ENCODE peak calls at places on chromosomes 13 and 19, in four cellular contexts. One of them, this sample, is unnamed.

GRCh38 chr19:30662211-30662861 is 290.2 kb downstream of the ZNF536 start:
- DNase-seq in A549: no peak
- DNase-seq in body of pancreas: peak; percentile 68
- DNase-seq in mammary epithelial cell: peak; percentile 41
- DNase-seq in this sample: peak; percentile 63

GRCh38 chr19:21084343-21084742 is 2.3 kb downstream of the ZNF714 start:
- DNase-seq in A549: no peak
- DNase-seq in body of pancreas: no peak
- DNase-seq in mammary epithelial cell: peak; percentile 65
- DNase-seq in this sample: peak; percentile 46

GRCh38 chr13:97018029-97018819 is 23.9 kb upstream of the OXGR1 start:
- DNase-seq in A549: peak; percentile 46
- DNase-seq in body of pancreas: peak; percentile 42
- DNase-seq in mammary epithelial cell: peak; percentile 39
- DNase-seq in this sample: peak; percentile 63

GRCh38 chr19:11284535-11284934 is 11.4 kb upstream of the TSPAN16 start:
- DNase-seq in A549: no peak
- DNase-seq in body of pancreas: no peak
- DNase-seq in mammary epithelial cell: no peak
- DNase-seq in this sample: no peak

GRCh38 chr19:56660381-56661105 is 11.0 kb downstream of the ZNF835 start:
- DNase-seq in A549: no peak
- DNase-seq in body of pancreas: peak; percentile 37
- DNase-seq in mammary epithelial cell: no peak
- DNase-seq in this sample: peak; percentile 47

GRCh38 chr13:20808874-20809273 is 35.1 kb upstream of the EEF1AKMT1 start:
- DNase-seq in A549: no peak
- DNase-seq in body of pancreas: no peak
- DNase-seq in mammary epithelial cell: no peak
- DNase-seq in this sample: no peak

GRCh38 chr19:57348136-57348535 is 2.9 kb upstream of the ZNF304 start:
- DNase-seq in A549: no peak
- DNase-seq in body of pancreas: no peak
- DNase-seq in mammary epithelial cell: peak; percentile 14
- DNase-seq in this sample: no peak

GRCh38 chr13:33918199-33918932 is 100.4 kb downstream of the RFC3 start:
- DNase-seq in A549: peak; percentile 26
- DNase-seq in body of pancreas: no peak
- DNase-seq in mammary epithelial cell: peak; percentile 80
- DNase-seq in this sample: peak; percentile 45

DNA sequence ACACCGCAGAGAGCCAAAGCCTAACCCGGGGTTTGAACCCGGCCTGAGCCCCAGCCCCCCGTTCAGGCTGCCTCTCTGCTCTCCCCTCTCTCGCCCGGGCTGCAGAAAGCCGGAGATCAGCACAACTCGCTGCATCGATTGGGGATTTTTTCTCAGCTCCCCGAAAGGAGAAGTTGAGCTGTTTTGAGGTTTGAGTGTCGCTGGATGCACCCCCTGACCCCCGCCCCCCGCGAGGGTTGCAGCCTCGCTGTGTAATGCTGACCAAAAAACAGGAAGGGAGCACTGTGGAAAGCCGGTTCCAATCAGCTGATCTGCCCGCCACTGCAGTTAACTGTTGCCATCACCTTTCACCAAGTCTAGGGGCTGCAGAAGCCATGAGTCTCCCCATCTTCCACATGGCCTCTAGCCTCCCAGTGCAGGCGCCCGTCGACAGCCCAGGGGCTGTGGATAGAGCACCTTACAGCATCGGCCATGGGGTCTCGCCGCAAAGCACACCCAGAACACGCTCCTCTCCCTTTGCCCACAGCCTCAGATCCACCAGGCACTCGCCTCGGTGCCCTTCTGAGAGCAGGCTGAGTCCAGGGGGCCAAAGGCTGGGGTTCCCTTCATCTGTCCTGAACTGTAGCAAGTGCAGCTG is 34.5 kb downstream of the MYO9B start:
- DNase-seq in A549: no peak
- DNase-seq in body of pancreas: peak; percentile 17
- DNase-seq in mammary epithelial cell: no peak
- DNase-seq in this sample: no peak
- H3K4me1 ChIP-seq in A549: peaks cover 24% of the 10 kb centered on the region
- H3K4me1 ChIP-seq in body of pancreas: peaks cover 12% of the 10 kb centered on the region
- H3K4me1 ChIP-seq in mammary epithelial cell: peaks cover 40% of the 10 kb centered on the region
- H3K4me1 ChIP-seq in this sample: peaks cover 33% of the 10 kb centered on the region

DNA sequence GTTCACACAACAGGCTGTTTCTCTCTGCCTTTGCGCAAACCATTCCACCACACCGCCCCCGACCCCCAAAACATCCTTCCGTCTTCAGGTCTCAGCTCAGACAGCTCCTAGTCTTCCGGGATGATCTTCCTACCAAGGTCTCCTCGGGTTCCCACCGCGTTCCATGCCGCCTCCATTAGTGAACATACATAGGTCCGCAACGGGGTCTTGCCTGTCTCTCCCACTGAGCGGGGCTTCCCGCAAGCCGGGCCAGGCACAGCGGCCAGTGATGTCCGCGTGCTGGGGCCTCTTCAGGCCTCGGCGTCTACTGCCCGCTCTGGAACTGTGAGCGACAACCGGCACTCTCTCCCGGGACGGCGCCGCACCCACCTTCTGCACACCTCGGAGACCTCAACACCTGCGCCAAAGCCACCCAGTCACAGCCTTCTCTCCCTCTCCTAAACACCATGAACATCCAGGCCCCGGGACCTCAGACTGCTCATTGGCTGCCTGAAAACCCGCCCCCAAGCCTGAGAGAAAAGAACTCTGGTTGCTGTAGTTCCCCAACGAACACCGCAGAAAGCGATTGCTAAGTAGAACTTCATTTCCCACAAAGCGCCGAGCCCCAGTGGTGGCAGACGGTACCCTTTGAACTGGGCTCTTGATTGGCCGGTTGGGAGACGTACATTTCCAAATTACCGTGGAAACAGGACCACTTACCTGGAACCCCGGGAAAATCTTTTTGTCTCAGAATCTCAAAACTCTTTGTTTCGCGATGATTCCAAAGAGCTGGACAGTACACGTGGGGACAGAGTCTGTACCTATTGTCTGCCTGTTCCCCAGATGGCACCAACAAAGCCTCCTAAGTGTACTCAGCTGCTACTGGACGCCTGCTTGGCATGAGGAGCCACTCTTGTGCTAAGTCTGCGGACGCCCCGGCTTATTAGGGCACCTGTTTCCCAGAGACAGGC is 9.5 kb downstream of the DYRK1B start:
- DNase-seq in A549: no peak
- DNase-seq in body of pancreas: peak; percentile 94
- DNase-seq in mammary epithelial cell: peak; percentile 84
- DNase-seq in this sample: peak; percentile 96
- TF ChIP-seq CTCF in A549: no peak
- TF ChIP-seq CTCF in body of pancreas: peak; percentile 47
- TF ChIP-seq CTCF in mammary epithelial cell: no peak
- TF ChIP-seq CTCF in this sample: no peak

DNA sequence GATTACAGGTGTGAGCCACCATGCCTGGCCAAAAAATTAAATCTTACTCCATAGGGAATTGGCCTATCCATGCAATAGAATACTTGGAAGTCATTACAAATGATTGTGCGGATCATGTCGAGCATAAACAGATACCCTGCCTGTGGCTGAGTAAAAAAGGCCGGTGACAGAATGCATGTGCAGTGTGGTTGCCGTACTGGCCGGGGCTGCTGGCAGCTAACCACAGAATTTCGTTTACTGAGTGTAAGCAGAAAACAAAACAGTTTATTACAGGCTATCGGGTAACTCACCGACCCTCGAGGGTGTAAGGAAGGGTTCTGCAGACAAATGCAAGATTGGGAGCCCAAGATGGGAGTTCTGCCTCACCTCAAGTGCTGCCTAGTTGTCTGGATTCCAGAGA is 127.7 kb downstream of the ZIC5 start:
- DNase-seq in A549: no peak
- DNase-seq in body of pancreas: no peak
- DNase-seq in mammary epithelial cell: no peak
- DNase-seq in this sample: no peak
- H3K4me1 ChIP-seq in A549: no peaks in the 10 kb centered on the region
- H3K4me1 ChIP-seq in body of pancreas: no peaks in the 10 kb centered on the region
- H3K4me1 ChIP-seq in mammary epithelial cell: no peaks in the 10 kb centered on the region
- H3K4me1 ChIP-seq in this sample: no peaks in the 10 kb centered on the region

GRCh38 chr19:47416667-47417033 is 2.7 kb downstream of the MEIS3 start:
- DNase-seq in A549: no peak
- DNase-seq in body of pancreas: no peak
- DNase-seq in mammary epithelial cell: no peak
- DNase-seq in this sample: no peak

GRCh38 chr19:47413941-47414340 is 5.4 kb downstream of the MEIS3 start:
- DNase-seq in A549: no peak
- DNase-seq in body of pancreas: no peak
- DNase-seq in mammary epithelial cell: no peak
- DNase-seq in this sample: no peak

GRCh38 chr19:47415953-47416666 is 3.2 kb downstream of the MEIS3 start:
- DNase-seq in A549: no peak
- DNase-seq in body of pancreas: no peak
- DNase-seq in mammary epithelial cell: no peak
- DNase-seq in this sample: no peak

GRCh38 chr19:47417107-47417745 is 2.1 kb downstream of the MEIS3 start:
- DNase-seq in A549: no peak
- DNase-seq in body of pancreas: no peak
- DNase-seq in mammary epithelial cell: no peak
- DNase-seq in this sample: peak; percentile 23

GRCh38 chr19:47414469-47414868 is 4.9 kb downstream of the MEIS3 start:
- DNase-seq in A549: peak; percentile 82
- DNase-seq in body of pancreas: peak; percentile 25
- DNase-seq in mammary epithelial cell: no peak
- DNase-seq in this sample: peak; percentile 23
- TF ChIP-seq CTCF in A549: peak; percentile 52
- TF ChIP-seq CTCF in body of pancreas: no peak
- TF ChIP-seq CTCF in mammary epithelial cell: no peak
- TF ChIP-seq CTCF in this sample: no peak

DNA sequence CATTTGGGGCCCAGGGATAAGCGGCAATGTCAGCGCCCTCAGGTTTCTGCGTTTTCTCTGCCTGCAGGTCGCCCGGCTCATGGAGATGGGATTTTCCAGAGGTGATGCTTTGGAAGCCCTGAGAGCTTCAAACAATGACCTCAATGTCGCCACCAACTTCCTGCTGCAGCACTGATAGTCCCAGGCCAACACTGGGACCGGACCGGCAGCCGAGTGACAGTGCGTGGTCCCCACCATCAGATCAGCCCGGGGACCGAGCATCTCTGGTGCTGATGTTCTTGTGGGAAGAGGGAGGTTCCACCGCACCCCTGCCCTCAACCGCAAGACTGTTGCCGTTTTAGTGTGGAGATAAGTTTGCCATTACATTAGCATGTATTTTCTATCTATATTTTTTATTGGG is 78.0 kb upstream of the GPR183 start:
- DNase-seq in A549: no peak
- DNase-seq in body of pancreas: no peak
- DNase-seq in mammary epithelial cell: no peak
- DNase-seq in this sample: no peak
- H3K4me1 ChIP-seq in A549: no peaks in the 10 kb centered on the region
- H3K4me1 ChIP-seq in body of pancreas: no peaks in the 10 kb centered on the region
- H3K4me1 ChIP-seq in mammary epithelial cell: no peaks in the 10 kb centered on the region
- H3K4me1 ChIP-seq in this sample: no peaks in the 10 kb centered on the region

DNA sequence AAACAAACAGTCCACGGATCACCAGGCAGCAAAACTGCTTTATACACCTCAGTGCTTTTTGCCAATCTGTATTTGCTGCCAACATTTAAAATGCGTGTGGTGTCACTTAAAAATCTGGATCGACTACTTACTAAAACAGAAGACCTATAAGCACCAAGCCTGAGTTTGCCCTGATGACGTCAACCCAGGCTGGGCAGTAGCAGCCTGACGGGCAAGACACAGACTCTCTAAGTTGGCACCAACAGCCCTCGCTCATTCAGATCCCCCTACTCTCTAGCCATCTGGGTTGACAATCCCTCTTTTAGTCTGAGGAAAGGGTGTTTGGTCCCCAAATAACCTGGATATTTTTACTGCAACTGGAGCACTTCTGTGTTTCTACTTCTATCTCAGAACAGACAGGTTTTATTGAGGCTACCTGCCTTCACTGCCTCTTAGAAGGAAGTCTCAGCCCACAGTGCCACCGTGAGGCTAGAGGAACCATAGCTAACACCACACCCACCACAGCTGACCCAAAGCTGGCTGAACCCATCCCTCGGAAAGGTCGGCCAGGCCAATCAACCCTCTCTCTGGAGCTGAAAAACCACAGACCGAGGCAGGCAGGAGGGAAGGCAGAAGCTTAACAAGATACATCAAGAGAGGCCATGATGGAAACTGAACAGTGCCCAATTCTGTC is 6.9 kb downstream of the SUGP2 start:
- DNase-seq in A549: peak; percentile 20
- DNase-seq in body of pancreas: peak; percentile 42
- DNase-seq in mammary epithelial cell: no peak
- DNase-seq in this sample: no peak
- TF ChIP-seq CTCF in A549: peak; percentile 6
- TF ChIP-seq CTCF in body of pancreas: peak; percentile 28
- TF ChIP-seq CTCF in mammary epithelial cell: no peak
- TF ChIP-seq CTCF in this sample: no peak

This sample was measured in A673.